ENCODE peak calls at places on chromosomes 16 and 17, in ten cellular contexts. C, O, S, K, U, J, Y, D, B and M are unnamed samples.

GRCh38 chr16:79132745-79133144 is 467.8 kb downstream of the MAF start:
- DNase-seq in C (no peak), O (no peak), S (no peak), K (no peak), U (no peak), J (no peak), Y (no peak), D (no peak), B (no peak), M (no peak)

GRCh38 chr17:69928586-69928985 is 146.4 kb upstream of the KCNJ16 start:
- DNase-seq in C (no peak), O (no peak), S (no peak), K (no peak), U (no peak), J (no peak), Y (peak; percentile 46), D (no peak), B (no peak), M (no peak)

GRCh38 chr16:30356401-30357084 is 1.4 kb upstream of the CD2BP2 start:
- DNase-seq in C (no peak), O (no peak), S (no peak), K (no peak), U (no peak), J (no peak), Y (no peak), D (no peak), B (no peak), M (no peak)

GRCh38 chr16:88750854-88751253 is 34.2 kb downstream of the PIEZO1 start:
- DNase-seq in C (no peak), O (no peak), S (no peak), K (no peak), U (no peak), J (no peak), Y (no peak), D (no peak), B (no peak), M (no peak)

GRCh38 chr17:79988163-79988971 is 47.3 kb downstream of the TBC1D16 start:
- DNase-seq in C (peak; percentile 51), O (no peak), S (peak; percentile 63), K (no peak), U (peak; percentile 39), J (peak; percentile 77), Y (peak; percentile 74), D (no peak), B (peak; percentile 65), M (peak; percentile 82)

GRCh38 chr17:6512552-6512951 is 43.8 kb downstream of the PITPNM3 start:
- DNase-seq in C (peak; percentile 58), O (no peak), S (no peak), K (no peak), U (no peak), J (no peak), Y (no peak), D (no peak), B (no peak), M (no peak)

GRCh38 chr17:83103200-83103937 is 24.0 kb downstream of the METRNL start:
- DNase-seq in C (no peak), O (peak; percentile 91), S (no peak), K (no peak), U (peak; percentile 19), J (no peak), Y (no peak), D (no peak), B (no peak), M (peak; percentile 65)

GRCh38 chr17:80743181-80743771 is 198.6 kb downstream of the RPTOR start:
- DNase-seq in C (no peak), O (no peak), S (no peak), K (peak; percentile 71), U (no peak), J (no peak), Y (no peak), D (no peak), B (no peak), M (no peak)

GRCh38 chr16:3879258-3879886 is 1.1 kb downstream of the CREBBP start:
- DNase-seq in C (no peak), O (peak; percentile 39), S (no peak), K (no peak), U (no peak), J (no peak), Y (no peak), D (no peak), B (no peak), M (peak; percentile 27)

GRCh38 chr17:75288784-75289121 is 480 bp downstream of the SLC25A19 start:
- DNase-seq in C (no peak), O (peak; percentile 62), S (no peak), K (no peak), U (no peak), J (no peak), Y (peak; percentile 84), D (no peak), B (no peak), M (no peak)

GRCh38 chr17:20263595-20263994 is 203.7 kb downstream of the LGALS9B start:
- DNase-seq in C (peak; percentile 4), O (no peak), S (peak; percentile 5), K (no peak), U (peak; percentile 48), J (peak; percentile 34), Y (peak; percentile 6), D (no peak), B (no peak), M (peak; percentile 79)

GRCh38 chr17:17024778-17025300 is 17.4 kb upstream of the MPRIP start:
- DNase-seq in C (no peak), O (no peak), S (no peak), K (no peak), U (no peak), J (peak; percentile 43), Y (no peak), D (no peak), B (no peak), M (peak; percentile 26)

GRCh38 chr17:4247981-4248388 is 15.8 kb downstream of the ANKFY1 start:
- DNase-seq in C (no peak), O (peak; percentile 29), S (no peak), K (no peak), U (no peak), J (no peak), Y (no peak), D (no peak), B (no peak), M (no peak)

GRCh38 chr16:89827383-89828198 is 684 bp upstream of the SPIRE2 start:
- DNase-seq in C (no peak), O (no peak), S (no peak), K (no peak), U (no peak), J (peak; percentile 77), Y (peak; percentile 38), D (no peak), B (no peak), M (peak; percentile 59)

GRCh38 chr17:43905985-43906852 is 1.1 kb downstream of the MPP2 start:
- DNase-seq in C (no peak), O (peak; percentile 68), S (no peak), K (peak; percentile 54), U (no peak), J (peak; percentile 61), Y (peak; percentile 47), D (peak; percentile 87), B (peak; percentile 26), M (peak; percentile 56)

GRCh38 chr17:68457168-68457538 is at the start of gene WIPI1:
- DNase-seq in C (no peak), O (no peak), S (no peak), K (no peak), U (no peak), J (no peak), Y (no peak), D (no peak), B (no peak), M (no peak)

GRCh38 chr17:80101946-80102706 is 745 bp downstream of the GAA start:
- DNase-seq in C (no peak), O (no peak), S (no peak), K (no peak), U (no peak), J (peak; percentile 26), Y (peak; percentile 26), D (no peak), B (no peak), M (peak; percentile 11)

GRCh38 chr17:6661464-6661848 is 9.9 kb downstream of the C17orf100 start:
- DNase-seq in C (no peak), O (no peak), S (no peak), K (no peak), U (no peak), J (no peak), Y (no peak), D (no peak), B (no peak), M (no peak)

GRCh38 chr16:11914759-11915643 is 755 bp downstream of the GSPT1 start:
- DNase-seq in C (no peak), O (peak; percentile 75), S (no peak), K (peak; percentile 10), U (no peak), J (peak; percentile 33), Y (peak; percentile 22), D (peak; percentile 29), B (no peak), M (peak; percentile 43)

GRCh38 chr17:64213995-64214507 is 49.0 kb downstream of the TEX2 start:
- DNase-seq in C (no peak), O (peak; percentile 52), S (no peak), K (no peak), U (no peak), J (peak; percentile 32), Y (peak; percentile 90), D (no peak), B (no peak), M (peak; percentile 22)

GRCh38 chr17:78121801-78122220 is 6.7 kb downstream of the TMC6 start:
- DNase-seq in C (no peak), O (no peak), S (no peak), K (no peak), U (no peak), J (no peak), Y (no peak), D (no peak), B (no peak), M (no peak)

GRCh38 chr16:2471653-2472487 is 773 bp downstream of the NTN3 start:
- DNase-seq in C (no peak), O (no peak), S (no peak), K (no peak), U (no peak), J (no peak), Y (peak; percentile 36), D (no peak), B (no peak), M (no peak)